ENCODE peak calls at places on chromosomes 12 and 14, in nine cellular contexts. P, Y, C, M, W, N, J, Z and G are unnamed samples.

GRCh38 chr12:53709671-53710070 is 17.6 kb downstream of the CALCOCO1 start:
- DNase-seq in P (no peak), Y (no peak), C (no peak), M (no peak), W (no peak), N (no peak), J (no peak), Z (no peak), G (no peak)

GRCh38 chr12:62635630-62636029 is 169.0 kb downstream of the MON2 start:
- DNase-seq in P (no peak), Y (no peak), C (no peak), M (no peak), W (no peak), N (no peak), J (no peak), Z (no peak), G (no peak)

GRCh38 chr14:44701563-44702263 is 194.6 kb upstream of the FSCB start:
- DNase-seq in P (no peak), Y (no peak), C (no peak), M (no peak), W (no peak), N (no peak), J (no peak), Z (no peak), G (no peak)

GRCh38 chr12:90922068-90922743 is 32.8 kb downstream of the CCER1 start:
- DNase-seq in P (no peak), Y (peak), C (no peak), M (no peak), W (no peak), N (no peak), J (no peak), Z (no peak), G (no peak)

GRCh38 chr12:10361084-10361483 is 28.8 kb downstream of the KLRK1 start:
- DNase-seq in P (peak), Y (no peak), C (no peak), M (peak), W (no peak), N (no peak), J (no peak), Z (no peak), G (no peak)

GRCh38 chr12:728781-729180 is 23.6 kb upstream of the WNK1 start:
- DNase-seq in P (no peak), Y (no peak), C (no peak), M (no peak), W (peak), N (no peak), J (no peak), Z (no peak), G (peak)

GRCh38 chr14:104524726-104525125 is 54.8 kb upstream of the C14orf180 start:
- DNase-seq in P (no peak), Y (no peak), C (no peak), M (no peak), W (no peak), N (no peak), J (no peak), Z (peak), G (no peak)

GRCh38 chr12:123269395-123269892 is 2.2 kb downstream of the CDK2AP1 start:
- DNase-seq in P (peak), Y (peak), C (peak), M (no peak), W (peak), N (no peak), J (peak), Z (no peak), G (peak)

GRCh38 chr14:24195186-24196070 is at the start of gene TM9SF1:
- DNase-seq in P (peak), Y (peak), C (peak), M (no peak), W (peak), N (peak), J (peak), Z (peak), G (peak)

GRCh38 chr12:108564724-108565123 is 2.3 kb downstream of the ISCU start:
- DNase-seq in P (no peak), Y (no peak), C (no peak), M (no peak), W (no peak), N (no peak), J (no peak), Z (peak), G (no peak)

GRCh38 chr12:12207746-12208145 is 59.1 kb downstream of the LRP6 start:
- DNase-seq in P (no peak), Y (no peak), C (no peak), M (no peak), W (no peak), N (no peak), J (no peak), Z (no peak), G (no peak)

GRCh38 chr14:102280376-102280962 is 24.5 kb downstream of the MOK start:
- DNase-seq in P (no peak), Y (peak), C (no peak), M (no peak), W (no peak), N (no peak), J (no peak), Z (no peak), G (no peak)

GRCh38 chr14:22370084-22370847 is 218.8 kb downstream of the DAD1 start:
- DNase-seq in P (no peak), Y (peak), C (no peak), M (no peak), W (no peak), N (no peak), J (no peak), Z (peak), G (no peak)

GRCh38 chr12:70418101-70418500 is 52.0 kb downstream of the KCNMB4 start:
- DNase-seq in P (no peak), Y (peak), C (no peak), M (no peak), W (no peak), N (no peak), J (no peak), Z (no peak), G (no peak)

GRCh38 chr14:52950410-52950897 is 396 bp downstream of the FERMT2 start:
- DNase-seq in P (peak), Y (peak), C (no peak), M (no peak), W (no peak), N (no peak), J (peak), Z (peak), G (no peak)

GRCh38 chr12:57694459-57695019 is 607 bp downstream of the OS9 start:
- DNase-seq in P (no peak), Y (peak), C (no peak), M (no peak), W (peak), N (no peak), J (peak), Z (no peak), G (no peak)

GRCh38 chr14:31326111-31326510 is 94.2 kb downstream of the HEATR5A start:
- DNase-seq in P (no peak), Y (no peak), C (no peak), M (no peak), W (peak), N (no peak), J (no peak), Z (no peak), G (no peak)

GRCh38 chr14:77682158-77682553 is 25.7 kb downstream of the ALKBH1 start:
- DNase-seq in P (no peak), Y (no peak), C (no peak), M (no peak), W (no peak), N (no peak), J (no peak), Z (no peak), G (no peak)

GRCh38 chr14:71452987-71453386 is 479.2 kb upstream of the RGS6 start:
- DNase-seq in P (no peak), Y (no peak), C (no peak), M (no peak), W (no peak), N (no peak), J (no peak), Z (no peak), G (no peak)

GRCh38 chr14:33273978-33274377 is 335.3 kb downstream of the NPAS3 start:
- DNase-seq in P (no peak), Y (no peak), C (no peak), M (no peak), W (no peak), N (no peak), J (no peak), Z (no peak), G (no peak)

GRCh38 chr12:18250313-18250916 is 10.9 kb upstream of the PIK3C2G start:
- DNase-seq in P (no peak), Y (peak), C (no peak), M (peak), W (peak), N (no peak), J (no peak), Z (no peak), G (no peak)

GRCh38 chr12:106030210-106031175 is 108.3 kb downstream of the NUAK1 start:
- DNase-seq in P (no peak), Y (peak), C (no peak), M (no peak), W (no peak), N (no peak), J (no peak), Z (no peak), G (no peak)

GRCh38 chr14:102445641-102446040 is 63.9 kb downstream of the ANKRD9 start:
- DNase-seq in P (no peak), Y (no peak), C (no peak), M (no peak), W (no peak), N (no peak), J (no peak), Z (no peak), G (no peak)

GRCh38 chr12:93773122-93773871 is 96.1 kb downstream of the CRADD start:
- DNase-seq in P (peak), Y (no peak), C (peak), M (no peak), W (peak), N (peak), J (peak), Z (no peak), G (no peak)

GRCh38 chr14:30243805-30244204 is 315.2 kb upstream of the G2E3 start:
- DNase-seq in P (no peak), Y (peak), C (no peak), M (no peak), W (no peak), N (no peak), J (no peak), Z (no peak), G (no peak)

GRCh38 chr14:89032086-89032649 is 207.7 kb downstream of the TTC8 start:
- DNase-seq in P (no peak), Y (no peak), C (no peak), M (no peak), W (no peak), N (no peak), J (no peak), Z (no peak), G (no peak)